ENCODE peak calls at places on chromosomes 3 and 15, in ten cellular contexts. One of them, this sample, is unnamed. For H3K9me3, the result is how much of the 10 kb centered on the place peaks cover.

GRCh38 chr15:74429784-74430141 is 4.0 kb downstream of the SEMA7A start:
- DNase-seq in testis: no peak
- DNase-seq in right atrium auricular region: no peak
- DNase-seq in Panc1: no peak
- DNase-seq in upper lobe of left lung: no peak
- DNase-seq in colonic mucosa: no peak
- DNase-seq in lower lobe of right lung: no peak
- DNase-seq in CD8-positive, alpha-beta T cell: no peak
- DNase-seq in CD4-positive, alpha-beta memory T cell: no peak
- DNase-seq in BE2C: no peak
- DNase-seq in this sample: no peak

GRCh38 chr3:42670670-42671069 is 14.7 kb upstream of the KLHL40 start:
- DNase-seq in testis: no peak
- DNase-seq in upper lobe of left lung: peak
- DNase-seq in right atrium auricular region: no peak
- DNase-seq in Panc1: no peak
- DNase-seq in lower lobe of right lung: no peak
- DNase-seq in CD4-positive, alpha-beta memory T cell: no peak
- DNase-seq in colonic mucosa: no peak
- DNase-seq in CD8-positive, alpha-beta T cell: no peak
- DNase-seq in BE2C: no peak
- DNase-seq in this sample: peak

GRCh38 chr3:163560459-163560858 is 1517.8 kb downstream of the SI start:
- DNase-seq in CD4-positive, alpha-beta memory T cell: no peak
- DNase-seq in lower lobe of right lung: no peak
- DNase-seq in right atrium auricular region: no peak
- DNase-seq in colonic mucosa: no peak
- DNase-seq in BE2C: no peak
- DNase-seq in testis: no peak
- DNase-seq in CD8-positive, alpha-beta T cell: no peak
- DNase-seq in upper lobe of left lung: no peak
- DNase-seq in Panc1: no peak
- DNase-seq in this sample: no peak

GRCh38 chr3:53243165-53243564 is 12.7 kb downstream of the TKT start:
- DNase-seq in CD8-positive, alpha-beta T cell: no peak
- DNase-seq in colonic mucosa: no peak
- DNase-seq in upper lobe of left lung: peak
- DNase-seq in testis: peak
- DNase-seq in CD4-positive, alpha-beta memory T cell: no peak
- DNase-seq in BE2C: peak
- DNase-seq in lower lobe of right lung: peak
- DNase-seq in Panc1: no peak
- DNase-seq in right atrium auricular region: no peak
- DNase-seq in this sample: no peak

GRCh38 chr3:66001626-66002025 is 37.1 kb downstream of the MAGI1 start:
- DNase-seq in right atrium auricular region: no peak
- DNase-seq in BE2C: no peak
- DNase-seq in upper lobe of left lung: no peak
- DNase-seq in colonic mucosa: no peak
- DNase-seq in CD4-positive, alpha-beta memory T cell: no peak
- DNase-seq in testis: no peak
- DNase-seq in Panc1: no peak
- DNase-seq in CD8-positive, alpha-beta T cell: no peak
- DNase-seq in lower lobe of right lung: no peak
- DNase-seq in this sample: no peak

GRCh38 chr15:67190813-67191212 is 63.6 kb downstream of the AAGAB start:
- DNase-seq in lower lobe of right lung: no peak
- DNase-seq in testis: no peak
- DNase-seq in Panc1: no peak
- DNase-seq in BE2C: no peak
- DNase-seq in upper lobe of left lung: no peak
- DNase-seq in CD8-positive, alpha-beta T cell: no peak
- DNase-seq in colonic mucosa: no peak
- DNase-seq in CD4-positive, alpha-beta memory T cell: no peak
- DNase-seq in right atrium auricular region: no peak
- DNase-seq in this sample: no peak

GRCh38 chr3:128782282-128783146 is 56.5 kb downstream of the RAB7A start:
- DNase-seq in testis: no peak
- DNase-seq in right atrium auricular region: no peak
- DNase-seq in Panc1: no peak
- DNase-seq in upper lobe of left lung: no peak
- DNase-seq in colonic mucosa: no peak
- DNase-seq in lower lobe of right lung: no peak
- DNase-seq in CD4-positive, alpha-beta memory T cell: no peak
- DNase-seq in CD8-positive, alpha-beta T cell: no peak
- DNase-seq in BE2C: no peak
- DNase-seq in this sample: no peak

GRCh38 chr15:29141908-29142747 is 127.5 kb downstream of the NSMCE3 start:
- DNase-seq in lower lobe of right lung: no peak
- DNase-seq in right atrium auricular region: no peak
- DNase-seq in BE2C: no peak
- DNase-seq in colonic mucosa: no peak
- DNase-seq in CD4-positive, alpha-beta memory T cell: no peak
- DNase-seq in Panc1: no peak
- DNase-seq in CD8-positive, alpha-beta T cell: no peak
- DNase-seq in upper lobe of left lung: peak
- DNase-seq in testis: peak
- DNase-seq in this sample: no peak

DNA sequence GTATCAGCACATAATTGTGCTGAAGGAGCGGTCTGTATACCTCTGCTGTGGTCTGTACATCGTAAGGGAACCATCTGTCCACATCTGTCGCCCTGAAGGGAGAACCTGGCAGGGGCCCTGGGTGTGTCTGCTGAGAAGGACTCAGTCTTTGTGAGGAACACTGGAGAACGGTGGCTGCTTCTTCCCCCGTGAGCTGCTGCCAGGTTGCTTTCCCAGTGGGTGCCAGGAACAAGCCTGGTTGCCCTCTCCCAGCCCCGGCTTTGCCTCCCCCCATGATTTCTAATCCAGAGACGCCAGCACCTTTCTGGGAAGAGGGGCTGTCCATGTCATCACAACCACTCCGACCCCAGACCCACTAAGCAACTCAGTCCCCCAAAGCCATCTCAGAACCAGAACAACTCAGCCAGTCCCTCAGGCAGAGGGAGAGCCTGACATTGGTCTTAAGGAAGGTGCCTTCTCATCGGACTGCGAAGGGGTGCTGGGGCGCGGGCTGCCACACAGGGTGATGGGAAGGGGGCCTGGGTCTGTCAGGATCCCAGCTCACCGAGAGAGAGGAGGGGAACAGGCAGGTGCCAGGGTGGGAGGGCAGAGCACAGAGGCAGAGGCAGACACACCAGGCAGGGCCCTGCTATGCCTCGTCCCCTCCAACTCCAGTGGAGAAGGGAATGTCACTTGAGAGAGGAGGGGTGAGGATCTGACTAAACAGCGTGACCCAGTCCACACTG is 8.5 kb downstream of the TNK2 start:
- DNase-seq in CD8-positive, alpha-beta T cell: no peak
- DNase-seq in right atrium auricular region: no peak
- DNase-seq in BE2C: no peak
- DNase-seq in Panc1: no peak
- DNase-seq in colonic mucosa: no peak
- DNase-seq in testis: no peak
- DNase-seq in CD4-positive, alpha-beta memory T cell: no peak
- DNase-seq in lower lobe of right lung: peak
- DNase-seq in upper lobe of left lung: no peak
- DNase-seq in this sample: no peak
- H3K4me3 ChIP-seq in CD8-positive, alpha-beta T cell: no peak
- H3K4me3 ChIP-seq in right atrium auricular region: no peak
- H3K4me3 ChIP-seq in BE2C: no peak
- H3K4me3 ChIP-seq in Panc1: no peak
- H3K4me3 ChIP-seq in colonic mucosa: no peak
- H3K4me3 ChIP-seq in testis: no peak
- H3K4me3 ChIP-seq in CD4-positive, alpha-beta memory T cell: no peak
- H3K4me3 ChIP-seq in lower lobe of right lung: no peak
- H3K4me3 ChIP-seq in upper lobe of left lung: no peak
- H3K4me3 ChIP-seq in this sample: no peak

GRCh38 chr15:20348900-20349773 is 192.5 kb downstream of the GOLGA6L6 start:
- DNase-seq in right atrium auricular region: no peak
- DNase-seq in upper lobe of left lung: no peak
- DNase-seq in BE2C: no peak
- DNase-seq in lower lobe of right lung: peak
- DNase-seq in Panc1: no peak
- DNase-seq in CD8-positive, alpha-beta T cell: peak
- DNase-seq in CD4-positive, alpha-beta memory T cell: no peak
- DNase-seq in testis: no peak
- DNase-seq in colonic mucosa: no peak
- DNase-seq in this sample: peak

GRCh38 chr15:20344601-20345400 is 196.8 kb downstream of the GOLGA6L6 start:
- DNase-seq in right atrium auricular region: no peak
- DNase-seq in colonic mucosa: no peak
- DNase-seq in CD8-positive, alpha-beta T cell: no peak
- DNase-seq in CD4-positive, alpha-beta memory T cell: no peak
- DNase-seq in lower lobe of right lung: no peak
- DNase-seq in Panc1: no peak
- DNase-seq in testis: no peak
- DNase-seq in BE2C: no peak
- DNase-seq in upper lobe of left lung: peak
- DNase-seq in this sample: no peak

GRCh38 chr15:20341901-20342605 is 199.5 kb downstream of the GOLGA6L6 start:
- DNase-seq in colonic mucosa: no peak
- DNase-seq in testis: no peak
- DNase-seq in Panc1: no peak
- DNase-seq in right atrium auricular region: peak
- DNase-seq in CD4-positive, alpha-beta memory T cell: peak
- DNase-seq in BE2C: peak
- DNase-seq in CD8-positive, alpha-beta T cell: peak
- DNase-seq in upper lobe of left lung: peak
- DNase-seq in lower lobe of right lung: peak
- DNase-seq in this sample: peak

GRCh38 chr15:20346082-20346805 is 195.4 kb downstream of the GOLGA6L6 start:
- DNase-seq in CD8-positive, alpha-beta T cell: no peak
- DNase-seq in Panc1: no peak
- DNase-seq in BE2C: no peak
- DNase-seq in colonic mucosa: no peak
- DNase-seq in testis: peak
- DNase-seq in CD4-positive, alpha-beta memory T cell: no peak
- DNase-seq in lower lobe of right lung: no peak
- DNase-seq in right atrium auricular region: no peak
- DNase-seq in upper lobe of left lung: no peak
- DNase-seq in this sample: no peak

DNA sequence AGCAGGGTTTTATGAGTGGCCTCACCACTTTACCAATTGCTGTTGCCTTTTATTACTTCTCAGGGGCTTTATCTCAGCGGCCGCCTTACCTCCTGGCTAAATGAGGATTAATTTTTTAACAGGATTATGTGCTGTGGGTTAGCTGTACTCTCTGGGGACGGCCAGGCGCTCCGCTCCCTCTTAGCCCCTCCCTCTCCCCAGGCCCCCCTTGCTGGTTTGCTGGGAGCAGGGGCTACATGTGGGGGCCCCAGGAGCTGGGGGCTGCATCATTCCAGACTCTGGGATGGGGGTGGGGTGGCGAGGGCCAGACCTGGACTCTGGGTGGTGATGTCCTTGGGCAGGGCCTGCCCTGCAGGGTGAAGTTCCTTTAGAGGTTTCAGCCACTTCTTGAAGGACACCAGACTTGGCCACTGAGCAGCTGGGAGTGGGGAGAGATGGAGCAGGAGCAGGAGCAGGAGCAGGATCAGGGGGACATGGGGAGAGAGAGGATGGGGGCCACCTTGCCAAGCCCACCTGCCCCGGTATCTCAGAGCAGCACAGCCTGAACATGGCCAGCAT is 196.1 kb downstream of the GOLGA6L6 start:
- DNase-seq in testis: no peak
- DNase-seq in upper lobe of left lung: no peak
- DNase-seq in right atrium auricular region: no peak
- DNase-seq in Panc1: no peak
- DNase-seq in BE2C: no peak
- DNase-seq in colonic mucosa: no peak
- DNase-seq in lower lobe of right lung: peak
- DNase-seq in CD8-positive, alpha-beta T cell: no peak
- DNase-seq in CD4-positive, alpha-beta memory T cell: no peak
- DNase-seq in this sample: no peak
- H3K9me3 ChIP-seq in testis: under half
- H3K9me3 ChIP-seq in upper lobe of left lung: under half
- H3K9me3 ChIP-seq in right atrium auricular region: under half
- H3K9me3 ChIP-seq in Panc1: under half
- H3K9me3 ChIP-seq in BE2C: under half
- H3K9me3 ChIP-seq in colonic mucosa: under half
- H3K9me3 ChIP-seq in lower lobe of right lung: under half
- H3K9me3 ChIP-seq in CD8-positive, alpha-beta T cell: under half
- H3K9me3 ChIP-seq in CD4-positive, alpha-beta memory T cell: under half
- H3K9me3 ChIP-seq in this sample: half or more

DNA sequence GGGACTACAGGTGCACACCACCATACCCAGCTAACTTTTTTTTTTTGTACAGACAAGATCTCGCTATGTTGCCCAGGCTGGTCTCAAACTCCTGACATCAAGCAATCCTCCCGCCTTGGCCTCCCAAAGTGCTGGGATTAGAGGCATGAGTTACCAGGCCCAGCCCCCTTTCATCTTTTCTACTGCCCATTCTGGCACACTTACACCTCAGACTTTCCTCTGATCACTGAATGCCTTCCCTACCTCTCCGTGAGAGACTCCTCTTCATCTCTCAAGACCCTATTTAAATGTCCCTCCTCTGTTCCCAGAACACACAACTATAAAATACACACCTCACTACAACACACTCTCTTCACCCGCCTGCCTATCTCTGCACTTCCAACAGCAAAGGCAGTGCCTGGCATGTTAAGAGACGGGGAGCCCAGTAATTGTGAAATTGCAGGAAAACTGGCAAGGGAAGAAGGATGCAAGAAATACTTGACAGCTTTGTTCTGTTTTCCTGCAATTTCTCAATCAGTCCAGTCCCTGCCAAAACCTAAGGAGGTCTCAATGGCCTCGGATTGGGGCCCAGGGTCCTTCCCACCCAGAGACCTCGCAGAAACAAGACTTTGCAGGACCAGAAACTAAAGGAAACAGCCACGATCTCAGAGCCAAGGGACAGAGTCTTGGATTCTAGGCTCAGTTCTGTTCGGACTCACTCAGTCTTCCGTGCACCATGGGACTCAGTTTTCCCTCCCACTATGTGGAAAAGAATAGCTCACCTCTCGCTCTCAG is 869 bp downstream of the RRP9 start:
- DNase-seq in testis: no peak
- DNase-seq in CD8-positive, alpha-beta T cell: no peak
- DNase-seq in CD4-positive, alpha-beta memory T cell: no peak
- DNase-seq in right atrium auricular region: no peak
- DNase-seq in lower lobe of right lung: no peak
- DNase-seq in BE2C: no peak
- DNase-seq in colonic mucosa: peak
- DNase-seq in Panc1: no peak
- DNase-seq in upper lobe of left lung: peak
- DNase-seq in this sample: no peak
- H3K4me3 ChIP-seq in testis: peak
- H3K4me3 ChIP-seq in CD8-positive, alpha-beta T cell: peak
- H3K4me3 ChIP-seq in CD4-positive, alpha-beta memory T cell: peak
- H3K4me3 ChIP-seq in right atrium auricular region: peak
- H3K4me3 ChIP-seq in lower lobe of right lung: peak
- H3K4me3 ChIP-seq in BE2C: peak
- H3K4me3 ChIP-seq in colonic mucosa: peak
- H3K4me3 ChIP-seq in Panc1: peak
- H3K4me3 ChIP-seq in upper lobe of left lung: peak
- H3K4me3 ChIP-seq in this sample: peak

GRCh38 chr15:20349774-20350498 is 191.7 kb downstream of the GOLGA6L6 start:
- DNase-seq in Panc1: no peak
- DNase-seq in testis: no peak
- DNase-seq in right atrium auricular region: no peak
- DNase-seq in BE2C: no peak
- DNase-seq in colonic mucosa: no peak
- DNase-seq in upper lobe of left lung: no peak
- DNase-seq in CD4-positive, alpha-beta memory T cell: no peak
- DNase-seq in CD8-positive, alpha-beta T cell: no peak
- DNase-seq in lower lobe of right lung: peak
- DNase-seq in this sample: no peak

GRCh38 chr15:20353966-20354883 is 187.4 kb downstream of the GOLGA6L6 start:
- DNase-seq in CD8-positive, alpha-beta T cell: peak
- DNase-seq in testis: no peak
- DNase-seq in CD4-positive, alpha-beta memory T cell: no peak
- DNase-seq in lower lobe of right lung: peak
- DNase-seq in upper lobe of left lung: no peak
- DNase-seq in Panc1: no peak
- DNase-seq in BE2C: no peak
- DNase-seq in colonic mucosa: no peak
- DNase-seq in right atrium auricular region: peak
- DNase-seq in this sample: peak

GRCh38 chr15:20351448-20351961 is 190.1 kb downstream of the GOLGA6L6 start:
- DNase-seq in upper lobe of left lung: peak
- DNase-seq in lower lobe of right lung: peak
- DNase-seq in CD8-positive, alpha-beta T cell: no peak
- DNase-seq in colonic mucosa: no peak
- DNase-seq in testis: no peak
- DNase-seq in BE2C: no peak
- DNase-seq in CD4-positive, alpha-beta memory T cell: no peak
- DNase-seq in Panc1: no peak
- DNase-seq in right atrium auricular region: no peak
- DNase-seq in this sample: peak

GRCh38 chr15:20352241-20353200 is 189.1 kb downstream of the GOLGA6L6 start:
- DNase-seq in Panc1: no peak
- DNase-seq in colonic mucosa: no peak
- DNase-seq in right atrium auricular region: no peak
- DNase-seq in lower lobe of right lung: peak
- DNase-seq in upper lobe of left lung: no peak
- DNase-seq in testis: no peak
- DNase-seq in BE2C: no peak
- DNase-seq in CD8-positive, alpha-beta T cell: no peak
- DNase-seq in CD4-positive, alpha-beta memory T cell: no peak
- DNase-seq in this sample: no peak

GRCh38 chr15:20348291-20348899 is 193.2 kb downstream of the GOLGA6L6 start:
- DNase-seq in right atrium auricular region: no peak
- DNase-seq in lower lobe of right lung: no peak
- DNase-seq in testis: no peak
- DNase-seq in colonic mucosa: no peak
- DNase-seq in CD4-positive, alpha-beta memory T cell: no peak
- DNase-seq in BE2C: no peak
- DNase-seq in CD8-positive, alpha-beta T cell: no peak
- DNase-seq in upper lobe of left lung: no peak
- DNase-seq in Panc1: no peak
- DNase-seq in this sample: no peak
- H3K9me3 ChIP-seq in right atrium auricular region: under half
- H3K9me3 ChIP-seq in lower lobe of right lung: under half
- H3K9me3 ChIP-seq in testis: under half
- H3K9me3 ChIP-seq in colonic mucosa: under half
- H3K9me3 ChIP-seq in CD4-positive, alpha-beta memory T cell: under half
- H3K9me3 ChIP-seq in BE2C: under half
- H3K9me3 ChIP-seq in CD8-positive, alpha-beta T cell: under half
- H3K9me3 ChIP-seq in upper lobe of left lung: under half
- H3K9me3 ChIP-seq in Panc1: under half
- H3K9me3 ChIP-seq in this sample: half or more

This sample was measured in endodermal cell.